ENCODE peak calls at places on chromosome 17, in six cellular contexts. L is HCT116, M is GM23338, A is HepG2, T is endothelial cell of umbilical vein, Y is GM12878. I is an unnamed sample.

GRCh38 chr17:45261577-45262515 is at the start of gene SPATA32:
- DNase-seq in L (no peak), M (peak), A (no peak), T (peak), Y (no peak), I (no peak)

GRCh38 chr17:11628374-11628773 is 30.1 kb downstream of the DNAH9 start:
- DNase-seq in L (no peak), M (peak), A (no peak), T (no peak), Y (no peak), I (no peak)

GRCh38 chr17:68460715-68461114 is 3.4 kb upstream of the WIPI1 start:
- DNase-seq in L (no peak), M (no peak), A (no peak), T (no peak), Y (no peak), I (no peak)

GRCh38 chr17:41448506-41448905 is 7.7 kb upstream of the KRT38 start:
- DNase-seq in L (no peak), M (no peak), A (no peak), T (no peak), Y (no peak), I (no peak)

GRCh38 chr17:76781056-76781982 is 43.4 kb downstream of the MFSD11 start:
- DNase-seq in L (no peak), M (peak), A (no peak), T (no peak), Y (no peak), I (no peak)

GRCh38 chr17:73611630-73612029 is 32.6 kb downstream of the SDK2 start:
- DNase-seq in L (no peak), M (no peak), A (no peak), T (no peak), Y (no peak), I (no peak)

GRCh38 chr17:82858376-82859126 is 18.7 kb upstream of the ZNF750 start:
- DNase-seq in L (no peak), M (no peak), A (no peak), T (no peak), Y (no peak), I (no peak)

GRCh38 chr17:83080641-83081560 is 1.5 kb downstream of the METRNL start:
- DNase-seq in L (no peak), M (peak), A (no peak), T (no peak), Y (no peak), I (no peak)

GRCh38 chr17:80981062-80981902 is 10.4 kb upstream of the CHMP6 start:
- DNase-seq in L (no peak), M (peak), A (no peak), T (no peak), Y (no peak), I (no peak)

GRCh38 chr17:37461668-37462067 is 28.0 kb upstream of the DUSP14 start:
- DNase-seq in L (no peak), M (no peak), A (no peak), T (no peak), Y (no peak), I (no peak)

GRCh38 chr17:32723310-32723955 is 153.5 kb downstream of the MYO1D start:
- DNase-seq in L (no peak), M (no peak), A (no peak), T (no peak), Y (no peak), I (no peak)

GRCh38 chr17:29205047-29205446 is 24.8 kb upstream of the MYO18A start:
- DNase-seq in L (no peak), M (no peak), A (no peak), T (no peak), Y (no peak), I (no peak)

DNA sequence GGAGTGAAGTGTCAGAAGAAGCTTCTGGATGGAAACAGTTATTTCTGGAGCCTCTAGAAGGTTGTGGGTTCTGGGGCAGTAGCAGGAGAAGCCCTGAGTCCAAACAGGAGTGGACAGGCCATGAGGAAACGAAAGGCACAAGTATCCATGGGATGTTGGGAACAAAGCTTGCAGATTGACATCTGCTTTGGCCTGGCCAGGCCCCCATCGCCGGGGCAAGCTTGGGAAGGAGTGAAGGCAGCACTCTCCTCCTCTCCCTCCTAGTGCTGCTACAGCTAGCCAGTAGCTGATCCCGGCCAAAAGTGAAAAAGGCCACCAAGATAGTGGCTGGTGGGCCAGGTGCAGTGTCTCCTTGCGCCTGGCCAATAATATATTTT is 40.4 kb downstream of the B9D1 start:
- DNase-seq in L (no peak), M (no peak), A (no peak), T (no peak), Y (no peak), I (no peak)
- H3K27ac ChIP-seq in L (no peak), M (no peak), A (no peak), T (no peak), Y (no peak), I (no peak)

GRCh38 chr17:50206604-50207293 is 5.3 kb upstream of the COL1A1 start:
- DNase-seq in L (no peak), M (peak), A (no peak), T (no peak), Y (no peak), I (no peak)
- TF ChIP-seq EZH2 in L (no peak), M (no peak), A (no peak), T (no peak), Y (no peak), I (no peak)

GRCh38 chr17:64229815-64230550 is 33.1 kb downstream of the TEX2 start:
- DNase-seq in L (no peak), M (no peak), A (no peak), T (no peak), Y (no peak), I (no peak)

GRCh38 chr17:64234961-64235360 is 28.1 kb downstream of the TEX2 start:
- DNase-seq in L (no peak), M (no peak), A (no peak), T (no peak), Y (no peak), I (no peak)

GRCh38 chr17:64231567-64232141 is 31.4 kb downstream of the TEX2 start:
- DNase-seq in L (no peak), M (no peak), A (no peak), T (no peak), Y (no peak), I (no peak)

GRCh38 chr17:64232466-64233262 is 30.4 kb downstream of the TEX2 start:
- DNase-seq in L (no peak), M (peak), A (no peak), T (no peak), Y (no peak), I (no peak)

GRCh38 chr17:64230551-64231408 is 32.3 kb downstream of the TEX2 start:
- DNase-seq in L (no peak), M (no peak), A (no peak), T (peak), Y (no peak), I (no peak)
- TF ChIP-seq POLR2AphosphoS5 in L (no peak), M (no peak), A (no peak), T (no peak), Y (no peak), I (no peak)

GRCh38 chr17:50184057-50184456 is 17.4 kb downstream of the COL1A1 start:
- DNase-seq in L (no peak), M (peak), A (no peak), T (no peak), Y (no peak), I (no peak)

GRCh38 chr17:50183439-50184001 is 17.7 kb downstream of the SGCA start:
- DNase-seq in L (no peak), M (no peak), A (no peak), T (no peak), Y (no peak), I (no peak)

GRCh38 chr17:50185724-50186545 is 15.5 kb downstream of the COL1A1 start:
- DNase-seq in L (no peak), M (no peak), A (no peak), T (no peak), Y (no peak), I (no peak)

GRCh38 chr17:50182783-50183438 is 17.1 kb downstream of the SGCA start:
- DNase-seq in L (no peak), M (no peak), A (no peak), T (no peak), Y (no peak), I (no peak)

DNA sequence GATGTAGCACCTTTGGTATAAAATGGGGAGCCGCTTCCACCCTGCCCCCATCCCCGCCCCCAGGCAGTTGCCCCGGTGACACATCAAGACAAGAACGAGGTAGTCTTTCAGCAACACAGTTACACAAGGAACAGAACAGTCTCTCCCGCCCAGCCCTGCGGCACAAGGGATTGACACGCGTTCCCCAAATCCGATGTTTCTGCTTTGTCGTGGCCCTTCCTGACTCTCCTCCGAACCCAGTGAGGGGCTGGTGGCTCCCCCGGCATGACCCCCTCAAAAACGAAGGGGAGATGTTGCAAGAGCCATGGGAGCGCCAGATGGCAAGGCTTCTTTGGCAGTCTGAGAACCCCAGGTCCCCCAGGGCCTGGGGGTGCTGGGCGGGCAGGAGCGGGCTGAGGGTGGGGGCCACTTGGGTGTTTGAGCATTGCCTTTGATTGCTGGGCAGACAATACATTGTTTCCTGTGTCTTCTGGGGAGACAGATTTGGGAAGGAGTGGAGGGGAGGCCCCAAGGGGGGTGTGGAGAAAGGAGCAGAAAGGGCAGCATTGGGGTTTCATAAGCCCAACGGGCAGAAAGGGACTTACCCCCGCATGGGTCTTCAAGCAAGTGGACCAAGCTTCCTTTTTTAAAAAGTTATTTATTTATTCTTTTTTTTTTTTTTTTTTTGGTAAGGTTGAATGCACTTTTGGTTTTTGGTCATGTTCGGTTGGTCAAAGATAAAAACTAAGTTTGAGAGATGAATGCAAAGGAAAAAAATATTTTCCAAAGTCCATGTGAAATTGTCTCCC is 16.6 kb downstream of the COL1A1 start:
- DNase-seq in L (no peak), M (peak), A (no peak), T (no peak), Y (no peak), I (no peak)
- H3K27ac ChIP-seq in L (no peak), M (no peak), A (no peak), T (no peak), Y (no peak), I (no peak)

GRCh38 chr17:74858672-74859438 is 830 bp downstream of the GRIN2C start:
- DNase-seq in L (no peak), M (no peak), A (no peak), T (no peak), Y (no peak), I (no peak)
- TF ChIP-seq EZH2 in L (no peak), M (no peak), A (peak), T (peak), Y (no peak), I (no peak)